ENCODE peak calls at places on chromosomes 2 and 18, in six cellular contexts. T is body of pancreas, R is pancreas, V is IMR-90, G is heart right ventricle, N is uterus. X is an unnamed sample.
A peak's percentile ranks its signal among the peaks of the same experiment; 100 is the strongest.

GRCh38 chr2:61220768-61221167 is 58.8 kb downstream of the C2orf74 start:
- DNase-seq in G (no peak), N (no peak), T (no peak), R (no peak), V (peak; percentile 50), X (no peak)

GRCh38 chr18:54532222-54532621 is 58.8 kb upstream of the DYNAP start:
- DNase-seq in N (no peak), G (no peak), T (no peak), R (no peak), V (no peak), X (no peak)

GRCh38 chr2:175445276-175445675 is 263.8 kb upstream of the ATP5MC3 start:
- DNase-seq in R (no peak), G (no peak), V (no peak), T (no peak), N (no peak), X (no peak)

GRCh38 chr2:129285012-129285411 is 694.5 kb upstream of the RAB6C start:
- DNase-seq in T (no peak), V (no peak), G (no peak), R (no peak), N (no peak), X (no peak)

GRCh38 chr2:237591379-237591881 is 896 bp upstream of the RAB17 start:
- DNase-seq in V (no peak), N (no peak), T (peak; percentile 27), R (no peak), G (no peak), X (no peak)

GRCh38 chr18:73479472-73479871 is 611.7 kb upstream of the NETO1 start:
- DNase-seq in N (no peak), V (peak; percentile 63), T (no peak), R (no peak), G (no peak), X (no peak)

GRCh38 chr18:43079422-43079821 is 36.1 kb downstream of the RIT2 start:
- DNase-seq in V (no peak), G (no peak), T (no peak), R (no peak), N (no peak), X (no peak)

GRCh38 chr2:20600756-20601325 is 50.1 kb downstream of the HS1BP3 start:
- DNase-seq in R (no peak), V (no peak), T (no peak), N (no peak), G (no peak), X (no peak)

GRCh38 chr2:151422917-151423439 is 13.3 kb downstream of the RIF1 start:
- DNase-seq in V (no peak), G (no peak), R (no peak), T (no peak), N (no peak), X (no peak)

GRCh38 chr2:147588191-147588590 is 256.6 kb upstream of the ACVR2A start:
- DNase-seq in R (no peak), V (peak; percentile 38), G (no peak), T (no peak), N (no peak), X (no peak)

GRCh38 chr18:136433-136832 is 21.9 kb upstream of the USP14 start:
- DNase-seq in G (no peak), R (no peak), V (no peak), N (no peak), T (no peak), X (peak; percentile 15)

GRCh38 chr2:95261602-95262001 is 12.6 kb upstream of the PROM2 start:
- DNase-seq in N (no peak), T (no peak), G (no peak), V (no peak), R (no peak), X (no peak)

GRCh38 chr2:200615247-200615646 is 29.4 kb downstream of the AOX1 start:
- DNase-seq in T (no peak), G (no peak), V (peak; percentile 78), R (no peak), N (no peak), X (no peak)

GRCh38 chr2:9775351-9775750 is 67.9 kb upstream of the TAF1B start:
- DNase-seq in R (no peak), N (no peak), V (no peak), G (no peak), T (no peak), X (no peak)

GRCh38 chr2:192070099-192070498 is 124.6 kb downstream of the TMEFF2 start:
- DNase-seq in G (no peak), T (no peak), N (no peak), V (peak; percentile 38), R (no peak), X (no peak)

GRCh38 chr2:99860720-99861375 is 281.5 kb downstream of the AFF3 start:
- DNase-seq in V (peak; percentile 36), R (no peak), G (no peak), N (no peak), T (no peak), X (no peak)

GRCh38 chr2:78646965-78647364 is 378.5 kb upstream of the REG3G start:
- DNase-seq in N (no peak), G (no peak), V (no peak), R (no peak), T (no peak), X (no peak)

GRCh38 chr2:16972276-16972675 is 306.6 kb upstream of the CYRIA start:
- DNase-seq in N (no peak), V (no peak), G (no peak), R (no peak), T (no peak), X (no peak)

GRCh38 chr2:224072541-224073188 is 33.6 kb upstream of the SERPINE2 start:
- DNase-seq in G (peak; percentile 58), V (peak; percentile 14), T (no peak), R (no peak), N (peak; percentile 45), X (no peak)

GRCh38 chr2:223314831-223315230 is 262.8 kb downstream of the KCNE4 start:
- DNase-seq in V (peak; percentile 26), G (no peak), R (no peak), T (no peak), N (no peak), X (no peak)

GRCh38 chr2:132583666-132584360 is 86.2 kb downstream of the LYPD1 start:
- DNase-seq in V (no peak), G (no peak), N (no peak), R (no peak), T (no peak), X (no peak)

GRCh38 chr2:17506736-17507616 is 11.3 kb downstream of the RAD51AP2 start:
- DNase-seq in R (no peak), N (no peak), V (no peak), T (no peak), G (no peak), X (no peak)

GRCh38 chr18:25446972-25447371 is 95.0 kb upstream of the ZNF521 start:
- DNase-seq in T (no peak), N (no peak), R (no peak), G (no peak), V (no peak), X (no peak)

GRCh38 chr2:71939588-71940535 is 207.8 kb downstream of the CYP26B1 start:
- DNase-seq in T (no peak), R (no peak), G (no peak), V (no peak), N (no peak), X (no peak)

GRCh38 chr2:30790879-30791278 is 16.4 kb downstream of the CAPN13 start:
- DNase-seq in V (no peak), N (no peak), G (no peak), R (no peak), T (no peak), X (no peak)

GRCh38 chr2:121001641-121002040 is 266.0 kb downstream of the GLI2 start:
- DNase-seq in R (no peak), T (no peak), V (no peak), G (no peak), N (no peak), X (no peak)

GRCh38 chr18:11808001-11808855 is 43.0 kb upstream of the CHMP1B start:
- DNase-seq in V (peak; percentile 64), T (no peak), N (no peak), R (no peak), G (no peak), X (no peak)

GRCh38 chr18:33839452-33840225 is 261.6 kb downstream of the ASXL3 start:
- DNase-seq in V (peak; percentile 48), N (no peak), G (no peak), T (peak; percentile 63), R (no peak), X (no peak)

GRCh38 chr2:86186431-86186830 is 8.8 kb downstream of the IMMT start:
- DNase-seq in V (no peak), T (no peak), N (no peak), R (no peak), G (no peak), X (no peak)
- H3K27ac ChIP-seq in V (no peak overlapping the region), T (peak overlapping the region; percentile 63), N (no peak overlapping the region), R (peak overlapping the region; percentile 48), G (no peak overlapping the region), X (peak overlapping the region; percentile 42)

DNA sequence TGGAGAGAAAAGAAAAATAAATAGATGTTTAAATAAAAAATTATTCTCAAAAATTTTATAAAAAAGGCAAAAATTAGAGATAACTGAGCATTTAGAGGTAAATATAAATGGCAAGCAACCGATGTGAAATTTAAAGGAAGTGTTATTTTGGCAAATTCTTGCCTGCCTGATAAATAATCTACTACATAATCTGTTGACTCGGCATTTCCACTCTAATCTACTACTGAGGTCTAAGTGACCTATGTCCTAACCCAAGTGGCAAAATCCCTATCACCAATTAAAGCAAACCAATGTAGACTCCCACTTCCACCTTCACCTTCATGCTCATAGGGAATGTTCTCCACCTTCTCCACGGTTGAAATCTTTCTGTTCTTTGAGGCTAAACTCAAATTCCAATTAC is 1124.1 kb upstream of the CDH2 start:
- DNase-seq in R (no peak), N (no peak), T (no peak), V (no peak), G (no peak), X (no peak)
- TF ChIP-seq CTCF in R (no peak), N (no peak), T (no peak), V (no peak), G (no peak), X (no peak)

GRCh38 chr2:114962551-114962950 is 520.1 kb downstream of the DPP10 start:
- DNase-seq in T (no peak), N (no peak), V (no peak), G (no peak), R (no peak), X (no peak)

DNA sequence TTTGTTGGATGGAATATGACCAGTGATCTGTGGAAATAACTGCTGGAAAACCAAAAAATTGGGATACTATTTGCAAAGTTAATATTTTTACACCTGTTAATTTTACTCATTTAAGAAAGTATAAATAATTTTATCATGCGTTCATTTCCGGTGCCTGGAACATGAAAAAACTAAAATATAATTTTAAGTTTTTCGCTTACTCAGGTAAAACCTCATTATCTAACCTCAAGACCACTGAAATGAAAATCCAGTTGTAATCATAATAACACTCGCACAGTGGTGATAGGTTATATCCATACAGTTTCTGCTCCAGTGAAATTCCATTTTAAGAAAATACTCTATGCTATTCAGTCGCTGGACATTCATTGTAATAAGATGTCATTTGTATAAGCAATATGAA is 517.9 kb downstream of the DPP10 start:
- DNase-seq in V (no peak), N (no peak), G (no peak), R (no peak), T (no peak), X (no peak)
- H3K27ac ChIP-seq in V (no peak overlapping the region), N (no peak overlapping the region), G (no peak overlapping the region), R (no peak overlapping the region), T (no peak overlapping the region), X (no peak overlapping the region)

DNA sequence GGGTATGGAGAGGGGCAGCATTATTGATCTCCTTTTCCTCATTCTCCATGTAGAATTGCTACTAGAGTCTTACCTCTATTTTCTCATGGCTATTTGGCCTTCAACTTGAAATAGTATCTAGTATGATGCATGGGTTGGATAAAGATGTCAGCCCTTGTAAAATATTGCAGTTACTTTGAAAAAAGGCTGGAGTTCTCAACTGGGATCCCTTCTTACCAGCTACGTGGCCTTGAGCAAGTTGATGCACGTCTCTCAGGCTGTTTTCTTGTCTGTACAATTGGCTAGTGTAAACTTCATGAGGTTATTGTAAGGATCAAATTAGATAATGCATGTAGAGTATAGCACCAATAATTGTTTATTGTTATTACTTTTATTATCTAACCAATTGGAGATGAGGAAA is 50.2 kb downstream of the SEMA4F start:
- DNase-seq in R (no peak), G (no peak), V (no peak), T (no peak), N (no peak), X (no peak)
- TF ChIP-seq CTCF in R (no peak), G (no peak), V (no peak), T (no peak), N (no peak), X (no peak)

X was measured in CD4-positive, alpha-beta T cell.